ENCODE peak calls at places on chromosomes 13 and 19, in nine cellular contexts. P is Calu3, M is uterus, T is progenitor cell of endocrine pancreas, E is astrocyte of the spinal cord, W is GM23338, H is thoracic aorta, X is left lung, B is Caco-2. I is an unnamed sample.

GRCh38 chr13:33031277-33031676 is 15.1 kb downstream of the KL start:
- DNase-seq in P (no peak), M (no peak), T (no peak), E (no peak), W (no peak), H (no peak), X (no peak), B (no peak), I (no peak)

GRCh38 chr13:80259159-80259558 is 81.8 kb downstream of the SPRY2 start:
- DNase-seq in P (no peak), M (no peak), T (no peak), E (no peak), W (no peak), H (no peak), X (no peak), B (no peak), I (no peak)

GRCh38 chr13:39612023-39612637 is 9.1 kb upstream of the LHFPL6 start:
- DNase-seq in P (peak; percentile 57), M (peak; percentile 57), T (peak; percentile 42), E (peak; percentile 78), W (peak; percentile 93), H (peak; percentile 47), X (peak; percentile 52), B (peak; percentile 65), I (peak; percentile 78)

GRCh38 chr13:110759710-110760109 is 46.2 kb downstream of the ING1 start:
- DNase-seq in P (no peak), M (no peak), T (no peak), E (peak; percentile 32), W (no peak), H (no peak), X (no peak), B (no peak), I (no peak)

GRCh38 chr13:72651196-72651595 is 76.2 kb downstream of the MZT1 start:
- DNase-seq in P (no peak), M (no peak), T (no peak), E (no peak), W (peak; percentile 50), H (no peak), X (no peak), B (no peak), I (no peak)

GRCh38 chr19:16325671-16326400 is 1.2 kb downstream of the KLF2 start:
- DNase-seq in P (peak; percentile 15), M (peak; percentile 53), T (peak; percentile 38), E (no peak), W (peak; percentile 93), H (no peak), X (peak; percentile 60), B (no peak), I (no peak)

GRCh38 chr13:106446011-106446410 is 89.5 kb downstream of the EFNB2 start:
- DNase-seq in P (no peak), M (no peak), T (no peak), E (peak; percentile 32), W (no peak), H (no peak), X (no peak), B (no peak), I (peak; percentile 18)

GRCh38 chr19:30086916-30087315 is 144.9 kb downstream of the URI1 start:
- DNase-seq in P (no peak), M (no peak), T (no peak), E (no peak), W (no peak), H (no peak), X (no peak), B (no peak), I (no peak)

GRCh38 chr19:7743425-7743841 is 3.9 kb downstream of the CD209 start:
- DNase-seq in P (no peak), M (no peak), T (no peak), E (no peak), W (no peak), H (no peak), X (no peak), B (no peak), I (no peak)

GRCh38 chr19:18967358-18968146 is 26.5 kb upstream of the HOMER3 start:
- DNase-seq in P (no peak), M (peak; percentile 24), T (no peak), E (peak; percentile 25), W (peak; percentile 17), H (peak; percentile 7), X (peak; percentile 83), B (no peak), I (peak; percentile 42)

GRCh38 chr19:46974181-46974580 is 45.5 kb upstream of the NPAS1 start:
- DNase-seq in P (no peak), M (no peak), T (no peak), E (no peak), W (no peak), H (no peak), X (no peak), B (no peak), I (no peak)

GRCh38 chr13:108662528-108662927 is 33.1 kb downstream of the MYO16 start:
- DNase-seq in P (no peak), M (no peak), T (no peak), E (no peak), W (peak; percentile 4), H (no peak), X (no peak), B (no peak), I (no peak)

GRCh38 chr19:45940515-45940805 is 25.9 kb upstream of the NANOS2 start:
- DNase-seq in P (no peak), M (no peak), T (no peak), E (no peak), W (no peak), H (no peak), X (no peak), B (no peak), I (no peak)

GRCh38 chr13:92896842-92897241 is 329.8 kb upstream of the GPC6 start:
- DNase-seq in P (no peak), M (no peak), T (no peak), E (peak; percentile 25), W (peak; percentile 67), H (no peak), X (no peak), B (no peak), I (peak; percentile 8)
- TF ChIP-seq CTCF in P (no peak), M (no peak), T (peak; percentile 64), E (no peak), W (peak; percentile 63), H (no peak), X (no peak), B (peak; percentile 49), I (peak; percentile 15)

DNA sequence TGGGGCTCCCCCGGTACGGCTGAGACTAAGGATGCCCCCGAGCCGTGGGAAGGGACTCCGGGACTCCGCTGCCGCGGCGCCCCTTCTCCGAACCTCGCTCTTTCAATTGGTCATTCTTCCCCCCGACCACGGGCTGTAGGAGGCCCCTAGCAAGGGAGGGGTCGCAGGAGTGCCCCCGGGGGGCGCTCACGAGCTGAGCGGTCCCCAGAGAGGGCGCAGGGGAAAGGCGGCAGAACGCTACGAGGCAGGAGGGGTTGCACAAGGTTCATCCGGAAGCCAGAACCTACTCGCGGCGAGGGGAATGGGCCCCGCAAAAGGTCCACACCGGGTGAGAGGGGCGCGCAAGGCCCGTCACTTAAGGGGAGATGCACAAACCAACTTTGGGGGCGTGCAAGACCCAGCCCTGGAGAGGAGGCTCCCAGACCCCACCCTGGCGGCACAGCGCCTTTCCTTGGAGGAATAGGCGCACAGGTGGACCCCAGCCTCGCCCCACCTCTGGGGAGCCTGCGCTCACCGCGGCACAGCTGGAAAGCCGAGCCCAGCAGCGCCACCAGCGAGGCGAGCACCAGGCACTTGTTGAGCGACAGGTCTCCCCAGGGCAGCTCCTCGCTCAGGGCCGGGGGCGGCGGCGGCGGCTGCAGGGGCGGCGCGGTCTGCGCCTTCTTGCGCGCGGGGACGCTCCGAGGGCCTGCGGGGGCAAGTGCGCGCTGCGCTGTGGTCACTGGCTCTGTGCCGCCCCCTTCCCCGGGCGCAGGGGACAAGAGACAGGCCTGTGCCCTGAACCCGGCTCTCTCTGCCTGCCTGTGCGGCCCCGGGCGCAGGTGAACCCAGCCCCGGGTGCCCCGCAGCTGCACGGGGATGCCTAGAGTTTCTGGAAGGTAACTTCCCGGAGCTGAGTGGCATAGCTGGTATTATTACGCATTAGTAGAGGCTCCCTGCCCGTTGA is 2.8 kb downstream of the JSRP1 start:
- DNase-seq in P (no peak), M (no peak), T (no peak), E (no peak), W (peak; percentile 87), H (no peak), X (no peak), B (no peak), I (no peak)
- TF ChIP-seq CTCF in P (no peak), M (no peak), T (peak; percentile 41), E (peak; percentile 30), W (peak; percentile 73), H (no peak), X (no peak), B (no peak), I (no peak)

GRCh38 chr13:30679483-30680330 is 55.6 kb upstream of the ALOX5AP start:
- DNase-seq in P (peak; percentile 14), M (no peak), T (no peak), E (peak; percentile 56), W (peak; percentile 67), H (no peak), X (no peak), B (no peak), I (no peak)
- TF ChIP-seq CTCF in P (no peak), M (peak; percentile 48), T (peak; percentile 47), E (peak; percentile 82), W (peak; percentile 64), H (peak; percentile 53), X (peak; percentile 38), B (peak; percentile 66), I (peak; percentile 78)

GRCh38 chr19:10111405-10111811 is at the start of gene P2RY11:
- DNase-seq in P (no peak), M (no peak), T (no peak), E (no peak), W (no peak), H (no peak), X (no peak), B (no peak), I (no peak)

GRCh38 chr19:10112037-10112751 is 701 bp downstream of the P2RY11 start:
- DNase-seq in P (no peak), M (no peak), T (no peak), E (no peak), W (no peak), H (no peak), X (peak; percentile 39), B (no peak), I (no peak)

GRCh38 chr19:10113592-10113963 is 2.1 kb downstream of the P2RY11 start:
- DNase-seq in P (no peak), M (no peak), T (no peak), E (no peak), W (peak; percentile 62), H (no peak), X (no peak), B (no peak), I (no peak)

GRCh38 chr19:10113964-10114650 is 2.6 kb downstream of the P2RY11 start:
- DNase-seq in P (no peak), M (no peak), T (no peak), E (no peak), W (peak; percentile 46), H (no peak), X (no peak), B (no peak), I (no peak)

DNA sequence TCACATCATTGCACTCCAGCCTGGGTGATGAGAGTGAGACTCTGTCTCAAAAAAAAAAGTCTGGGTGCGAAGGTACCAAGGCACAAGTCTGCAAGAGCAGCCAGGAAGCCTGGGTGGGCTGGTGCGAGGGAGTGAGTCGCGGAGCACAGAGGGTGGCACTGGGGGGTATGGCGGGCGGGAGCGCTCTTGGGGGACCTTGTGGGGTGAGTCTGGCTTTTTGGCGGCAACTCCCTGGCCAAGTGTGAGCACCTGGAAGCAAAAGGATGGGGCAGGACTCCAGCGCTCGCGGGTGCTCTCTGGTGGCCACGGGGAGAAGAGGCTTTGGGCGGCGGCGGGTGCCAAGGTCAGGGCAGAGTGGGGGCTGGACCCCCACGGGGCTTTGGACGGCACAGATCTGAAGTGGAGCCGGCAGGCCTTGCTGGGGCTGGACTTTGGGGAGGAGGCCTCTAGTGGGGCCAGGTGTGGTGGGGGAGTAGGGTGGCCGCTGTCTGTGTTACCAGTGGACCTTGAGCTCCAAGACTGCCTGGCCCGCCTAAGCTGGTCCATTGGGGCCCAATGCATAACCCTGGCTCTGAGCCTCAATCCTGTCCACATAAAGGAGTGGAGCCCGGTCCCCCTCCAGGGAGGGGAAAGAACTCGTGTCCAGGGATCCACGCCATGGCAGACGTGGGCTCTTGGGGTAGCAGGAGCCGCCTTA is 1.6 kb downstream of the P2RY11 start:
- DNase-seq in P (peak; percentile 69), M (no peak), T (peak; percentile 51), E (no peak), W (peak; percentile 89), H (no peak), X (no peak), B (peak; percentile 50), I (no peak)
- TF ChIP-seq CTCF in P (peak; percentile 35), M (peak; percentile 44), T (peak; percentile 71), E (peak; percentile 84), W (peak; percentile 79), H (peak; percentile 30), X (peak; percentile 44), B (peak; percentile 42), I (peak; percentile 68)

I was measured in astrocyte of the cerebellum.